ENCODE peak calls at places on chromosomes 2 and 18, in six cellular contexts. P is K562, E is HCT116, V is H1, S is GM12878, N is SK-N-SH. D is an unnamed sample.

GRCh38 chr2:27572998-27573429 is 9.8 kb upstream of the ZNF512 start:
- DNase-seq in P (no peak), N (no peak), V (no peak), S (no peak), E (no peak), D (no peak)

GRCh38 chr2:233821709-233822100 is 32.6 kb downstream of the HJURP start:
- DNase-seq in E (no peak), P (no peak), V (no peak), S (no peak), N (no peak), D (no peak)

GRCh38 chr2:200654823-200655222 is 69.0 kb downstream of the AOX1 start:
- DNase-seq in N (no peak), V (no peak), S (no peak), E (no peak), P (no peak), D (no peak)

GRCh38 chr18:37270046-37270665 is 295.4 kb downstream of the CELF4 start:
- DNase-seq in V (peak), N (no peak), P (peak), E (no peak), S (no peak), D (peak)

GRCh38 chr2:28506112-28506511 is 10.3 kb downstream of the PLB1 start:
- DNase-seq in S (no peak), P (no peak), V (no peak), E (no peak), N (no peak), D (no peak)

GRCh38 chr2:46718797-46719196 is 196.8 kb downstream of the MCFD2 start:
- DNase-seq in V (no peak), E (no peak), P (no peak), S (no peak), N (no peak), D (no peak)

GRCh38 chr2:3243804-3244203 is 133.8 kb downstream of the EIPR1 start:
- DNase-seq in P (no peak), V (no peak), N (no peak), E (no peak), S (no peak), D (no peak)

GRCh38 chr2:74864728-74865722 is 31.1 kb downstream of the HK2 start:
- DNase-seq in N (peak), P (peak), S (no peak), V (no peak), E (peak), D (peak)

GRCh38 chr18:79577451-79578395 is 101.9 kb upstream of the CTDP1 start:
- DNase-seq in V (peak), S (no peak), E (no peak), P (peak), N (no peak), D (no peak)

GRCh38 chr2:11389551-11390528 is 45.4 kb upstream of the ROCK2 start:
- DNase-seq in V (no peak), S (no peak), N (no peak), P (no peak), E (no peak), D (no peak)

GRCh38 chr2:238866656-238867277 is 18.9 kb downstream of the TWIST2 start:
- DNase-seq in V (no peak), N (peak), P (no peak), E (no peak), S (no peak), D (no peak)

GRCh38 chr2:234607691-234608090 is 110.8 kb upstream of the ARL4C start:
- DNase-seq in N (no peak), E (no peak), S (no peak), P (no peak), V (no peak), D (no peak)

GRCh38 chr2:219461061-219461514 is 26.4 kb downstream of the SPEG start:
- DNase-seq in N (peak), P (peak), S (no peak), V (no peak), E (no peak), D (no peak)

GRCh38 chr18:57790316-57790715 is 12.8 kb downstream of the ATP8B1 start:
- DNase-seq in S (no peak), P (no peak), E (no peak), V (no peak), N (no peak), D (no peak)

GRCh38 chr2:228602277-228602676 is 420.8 kb upstream of the SPHKAP start:
- DNase-seq in P (no peak), N (no peak), S (no peak), E (no peak), V (no peak), D (no peak)

GRCh38 chr2:145615626-145616025 is 1095.7 kb upstream of the ZEB2 start:
- DNase-seq in V (no peak), N (no peak), E (no peak), P (no peak), S (no peak), D (no peak)

GRCh38 chr2:47656715-47657600 is 126.0 kb upstream of the MSH6 start:
- DNase-seq in E (no peak), S (no peak), N (no peak), P (no peak), V (no peak), D (no peak)

GRCh38 chr2:65545818-65546217 is 113.4 kb upstream of the SPRED2 start:
- DNase-seq in S (no peak), N (no peak), P (no peak), V (no peak), E (no peak), D (no peak)

GRCh38 chr2:237704476-237705224 is 77.3 kb downstream of the LRRFIP1 start:
- DNase-seq in V (no peak), S (no peak), P (no peak), N (no peak), E (no peak), D (no peak)

GRCh38 chr2:238731961-238732360 is 115.9 kb upstream of the TWIST2 start:
- DNase-seq in P (no peak), N (no peak), V (no peak), S (no peak), E (no peak), D (no peak)

GRCh38 chr2:50729306-50730105 is 302.4 kb downstream of the NRXN1 start:
- DNase-seq in V (no peak), N (no peak), S (no peak), P (no peak), E (no peak), D (no peak)

GRCh38 chr2:164622338-164623106 is 1.2 kb upstream of the GRB14 start:
- DNase-seq in P (no peak), S (no peak), V (peak), E (no peak), N (no peak), D (no peak)

GRCh38 chr2:156687715-156688114 is 251.5 kb downstream of the GPD2 start:
- DNase-seq in S (no peak), E (no peak), V (no peak), P (no peak), N (no peak), D (no peak)

GRCh38 chr2:186687774-186688173 is 6.1 kb upstream of the FAM171B start:
- DNase-seq in E (no peak), N (no peak), V (no peak), P (no peak), S (no peak), D (no peak)

GRCh38 chr18:73476021-73476420 is 608.2 kb upstream of the NETO1 start:
- DNase-seq in P (no peak), S (no peak), N (no peak), V (no peak), E (no peak), D (no peak)

GRCh38 chr18:44826418-44827259 is 146.0 kb downstream of the SETBP1 start:
- DNase-seq in S (no peak), P (no peak), N (no peak), V (no peak), E (no peak), D (peak)

GRCh38 chr2:215753808-215754207 is 259.5 kb downstream of the MREG start:
- DNase-seq in P (no peak), N (no peak), V (no peak), E (no peak), S (no peak), D (no peak)

GRCh38 chr2:101560780-101561315 is 85.9 kb upstream of the RFX8 start:
- DNase-seq in E (no peak), V (no peak), P (no peak), S (no peak), N (no peak), D (no peak)

GRCh38 chr2:240326246-240326645 is 109.2 kb upstream of the GPC1 start:
- DNase-seq in N (no peak), V (no peak), P (no peak), E (no peak), S (no peak), D (no peak)

GRCh38 chr2:175158894-175159293 is 9.1 kb downstream of the ATF2 start:
- DNase-seq in E (no peak), P (peak), V (no peak), N (no peak), S (no peak), D (no peak)

GRCh38 chr2:32135409-32135808 is 30.3 kb upstream of the SLC30A6 start:
- DNase-seq in S (no peak), E (peak), N (peak), P (peak), V (no peak), D (peak)

GRCh38 chr2:170582313-170582712 is 132.8 kb upstream of the SP5 start:
- DNase-seq in V (no peak), S (no peak), N (no peak), E (no peak), P (no peak), D (no peak)

GRCh38 chr2:174662859-174663258 is 65.3 kb upstream of the WIPF1 start:
- DNase-seq in S (no peak), V (no peak), E (no peak), P (no peak), N (no peak), D (no peak)

DNA sequence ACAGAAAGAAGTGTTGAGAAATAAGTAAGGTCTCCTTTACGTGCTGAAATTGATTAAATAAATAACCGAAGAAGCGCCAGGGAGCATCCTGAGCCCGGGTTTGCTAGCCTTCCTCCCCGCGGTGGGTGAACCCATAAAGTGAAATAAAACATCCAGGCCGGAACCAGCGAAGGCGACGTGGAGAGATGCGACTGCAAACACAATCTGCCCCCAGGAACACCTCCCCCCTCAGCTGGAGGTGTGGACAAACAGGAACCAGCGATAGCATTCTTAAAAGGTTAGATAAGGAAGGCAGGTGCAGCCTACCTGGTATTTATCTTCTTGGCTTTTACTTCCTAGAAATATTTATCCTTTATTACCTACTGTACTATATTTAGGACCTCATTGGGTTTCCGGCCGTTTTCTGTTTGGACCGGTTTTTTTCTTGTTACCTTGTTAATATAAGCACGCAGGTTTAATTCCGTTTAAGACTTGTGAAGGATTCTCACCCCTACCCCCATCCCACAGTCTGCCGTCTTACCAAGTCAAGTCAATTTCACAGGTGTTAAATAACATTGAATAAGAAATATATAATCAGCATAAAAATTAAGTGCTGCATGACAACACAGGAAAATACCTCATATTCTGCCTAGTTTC is 224.1 kb upstream of the ID2 start:
- DNase-seq in P (no peak), N (no peak), S (no peak), E (no peak), V (no peak), D (no peak)
- TF ChIP-seq JUND in P (no peak), N (no peak), S (no peak), E (no peak), V (no peak), D (no peak)

GRCh38 chr18:9025104-9025838 is 77.2 kb upstream of the NDUFV2 start:
- DNase-seq in P (no peak), S (no peak), E (peak), N (no peak), V (no peak), D (no peak)
- TF ChIP-seq JUND in P (no peak), S (no peak), E (no peak), N (peak), V (no peak), D (no peak)

DNA sequence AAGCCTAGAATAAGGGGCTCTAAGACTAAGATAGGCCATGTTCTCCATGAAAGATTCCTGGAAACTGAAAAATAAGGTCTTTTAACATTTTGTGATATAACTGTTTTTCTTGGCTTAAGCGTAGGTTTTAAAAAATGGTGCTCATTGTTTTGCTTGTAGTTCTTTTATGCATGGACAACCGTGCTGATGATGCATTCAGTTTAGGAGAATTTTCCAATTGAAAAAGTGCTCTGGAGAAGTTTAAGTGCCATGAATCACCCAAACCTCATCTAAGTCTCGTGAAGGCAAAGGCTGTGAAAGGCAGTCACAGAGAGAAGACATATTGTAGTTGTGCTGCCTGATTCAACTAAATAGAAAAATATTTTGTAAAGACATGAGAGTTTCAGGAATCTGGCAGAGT is 111.8 kb upstream of the GAREM1 start:
- DNase-seq in S (no peak), E (no peak), P (no peak), V (no peak), N (no peak), D (no peak)
- TF ChIP-seq JUND in S (no peak), E (no peak), P (no peak), V (no peak), N (no peak), D (no peak)

DNA sequence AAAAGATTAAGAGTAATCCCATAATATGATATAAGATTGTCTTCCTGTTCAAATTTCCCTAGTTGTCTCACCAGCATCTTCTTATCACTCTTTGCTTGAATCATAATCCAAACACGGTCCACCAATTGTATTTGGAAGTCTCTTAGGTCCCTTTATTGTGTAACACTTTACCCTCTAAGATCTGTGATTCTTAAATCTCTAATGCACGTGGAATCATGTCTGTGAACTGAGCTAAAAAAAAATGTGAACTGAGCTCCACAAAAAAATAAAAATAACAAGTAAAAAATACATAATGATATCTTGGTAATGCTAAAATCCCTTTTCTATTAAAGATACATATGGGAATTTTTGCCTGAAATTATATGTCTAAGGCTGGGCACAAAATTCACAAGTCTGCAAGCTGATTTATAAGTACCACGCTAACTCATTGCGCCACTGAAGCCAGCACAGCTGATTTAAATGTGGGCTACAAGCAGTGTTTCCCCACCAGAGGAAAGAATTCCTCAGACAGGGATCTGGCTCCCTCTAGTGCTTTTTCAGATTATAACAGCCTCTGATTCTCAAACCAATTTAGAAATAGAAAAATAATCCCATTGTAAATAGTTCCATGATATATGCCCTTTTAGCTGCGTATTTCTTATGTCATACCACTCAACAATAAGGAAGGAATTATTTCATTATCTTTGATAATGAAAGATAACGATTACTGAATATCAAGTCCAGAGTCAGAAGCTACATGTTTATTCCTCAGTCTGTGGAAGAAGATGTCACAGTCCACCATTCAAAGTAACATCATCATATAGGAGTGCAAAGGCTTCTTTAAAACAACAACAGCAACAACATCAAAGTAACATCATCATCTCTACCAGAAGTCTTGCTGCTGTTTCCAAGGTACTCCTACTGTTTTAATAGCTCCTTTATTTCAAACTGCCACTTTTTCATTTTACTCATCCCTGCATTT is 22.9 kb downstream of the RBM43 start:
- DNase-seq in N (peak), E (peak), P (peak), V (no peak), S (peak), D (peak)
- TF ChIP-seq JUND in N (no peak), E (no peak), P (no peak), V (no peak), S (no peak), D (no peak)

GRCh38 chr2:19541884-19542283 is 183.5 kb upstream of the OSR1 start:
- DNase-seq in S (no peak), N (no peak), V (no peak), P (no peak), E (no peak), D (no peak)

GRCh38 chr2:19542796-19543195 is 184.4 kb upstream of the OSR1 start:
- DNase-seq in E (no peak), V (no peak), S (no peak), N (no peak), P (no peak), D (no peak)

GRCh38 chr2:19536136-19536535 is 177.7 kb upstream of the OSR1 start:
- DNase-seq in E (no peak), V (no peak), P (no peak), N (no peak), S (no peak), D (no peak)

GRCh38 chr2:19540739-19541503 is 182.5 kb upstream of the OSR1 start:
- DNase-seq in P (no peak), E (peak), S (no peak), V (no peak), N (no peak), D (peak)

DNA sequence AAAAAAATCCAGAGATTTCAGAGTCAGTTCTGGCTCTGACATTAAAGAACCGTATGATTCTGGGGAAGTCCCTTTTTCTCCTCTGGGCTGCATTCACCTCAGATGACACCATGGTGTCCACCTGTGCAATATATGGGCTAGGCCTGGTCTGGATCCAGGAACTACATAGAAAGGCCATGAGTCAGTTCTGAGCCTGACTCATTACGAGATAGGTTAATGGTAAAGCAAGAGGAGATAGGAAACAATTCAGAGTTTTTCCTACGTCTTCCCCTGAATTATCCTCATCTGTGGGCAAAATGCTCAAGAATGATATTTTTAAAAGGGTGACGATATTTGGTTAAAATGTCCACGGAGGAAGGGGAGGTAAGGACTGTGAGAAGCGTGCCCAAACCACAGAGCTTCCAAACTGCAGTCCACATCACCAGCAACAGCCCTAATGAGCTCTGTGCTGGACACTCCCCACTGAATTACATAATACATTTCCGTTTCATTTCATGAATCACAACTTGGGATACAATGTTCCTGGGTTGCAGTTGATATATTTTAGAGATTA is 180.1 kb upstream of the OSR1 start:
- DNase-seq in E (peak), V (no peak), P (no peak), N (no peak), S (no peak), D (no peak)
- TF ChIP-seq JUND in E (peak), V (no peak), P (no peak), N (peak), S (no peak), D (no peak)